ENCODE peak calls at places on chromosomes 11 and 22, in ten cellular contexts. P, D, O, W, H, I, M, G, C and Q are unnamed samples. For H3K36me3 and H3K4me1, the result is how much of the 10 kb centered on the place peaks cover.

GRCh38 chr22:44869196-44869595 is 116.8 kb downstream of the ARHGAP8 start:
- DNase-seq in P (peak), D (no peak), O (no peak), W (no peak), H (no peak), I (no peak), M (peak), G (no peak), C (no peak), Q (no peak)

GRCh38 chr22:25492950-25493790 is 71.3 kb upstream of the GRK3 start:
- DNase-seq in P (no peak), D (no peak), O (no peak), W (no peak), H (no peak), I (no peak), M (no peak), G (no peak), C (no peak), Q (no peak)

GRCh38 chr11:4092031-4092430 is 2.6 kb upstream of the RRM1 start:
- DNase-seq in P (no peak), D (no peak), O (no peak), W (no peak), H (no peak), I (no peak), M (no peak), G (no peak), C (no peak), Q (no peak)

GRCh38 chr11:79244175-79244804 is 196.5 kb downstream of the TENM4 start:
- DNase-seq in P (peak), D (no peak), O (peak), W (no peak), H (no peak), I (no peak), M (no peak), G (no peak), C (no peak), Q (no peak)

GRCh38 chr11:125263268-125263790 is 98.8 kb downstream of the PKNOX2 start:
- DNase-seq in P (peak), D (peak), O (peak), W (no peak), H (peak), I (no peak), M (peak), G (no peak), C (peak), Q (peak)

GRCh38 chr22:42817556-42817955 is 39.5 kb downstream of the ARFGAP3 start:
- DNase-seq in P (no peak), D (no peak), O (no peak), W (no peak), H (no peak), I (no peak), M (no peak), G (no peak), C (no peak), Q (no peak)

GRCh38 chr22:19599004-19599403 is 74.8 kb upstream of the CLDN5 start:
- DNase-seq in P (no peak), D (no peak), O (no peak), W (no peak), H (no peak), I (no peak), M (no peak), G (no peak), C (no peak), Q (no peak)

GRCh38 chr11:129115652-129116585 is 76.2 kb downstream of the ARHGAP32 start:
- DNase-seq in P (peak), D (no peak), O (no peak), W (no peak), H (no peak), I (no peak), M (no peak), G (no peak), C (no peak), Q (no peak)

GRCh38 chr22:28799834-28800307 is 498 bp downstream of the XBP1 start:
- DNase-seq in P (peak), D (peak), O (peak), W (peak), H (peak), I (peak), M (peak), G (no peak), C (peak), Q (peak)

GRCh38 chr11:132604446-132604845 is 927.9 kb downstream of the OPCML start:
- DNase-seq in P (peak), D (no peak), O (no peak), W (no peak), H (no peak), I (no peak), M (no peak), G (no peak), C (no peak), Q (no peak)

GRCh38 chr11:70399681-70400112 is 1.4 kb downstream of the CTTN start:
- DNase-seq in P (peak), D (peak), O (peak), W (peak), H (peak), I (peak), M (peak), G (no peak), C (peak), Q (peak)

GRCh38 chr11:72578541-72578940 is 95.7 kb downstream of the PDE2A start:
- DNase-seq in P (no peak), D (no peak), O (no peak), W (no peak), H (peak), I (no peak), M (no peak), G (no peak), C (no peak), Q (peak)

GRCh38 chr22:42399315-42400271 is 32.6 kb downstream of the NFAM1 start:
- DNase-seq in P (no peak), D (peak), O (no peak), W (no peak), H (peak), I (no peak), M (peak), G (no peak), C (no peak), Q (no peak)

GRCh38 chr11:1009371-1009770 is 27.1 kb downstream of the MUC6 start:
- DNase-seq in P (no peak), D (no peak), O (no peak), W (no peak), H (no peak), I (no peak), M (no peak), G (no peak), C (peak), Q (no peak)

GRCh38 chr11:1012291-1012690 is 24.2 kb downstream of the MUC6 start:
- DNase-seq in P (no peak), D (no peak), O (no peak), W (no peak), H (no peak), I (no peak), M (no peak), G (no peak), C (peak), Q (no peak)

GRCh38 chr11:1010006-1010405 is 26.5 kb downstream of the MUC6 start:
- DNase-seq in P (no peak), D (no peak), O (no peak), W (no peak), H (no peak), I (no peak), M (no peak), G (no peak), C (peak), Q (no peak)

GRCh38 chr11:1011320-1011698 is 25.2 kb downstream of the MUC6 start:
- DNase-seq in P (no peak), D (no peak), O (no peak), W (no peak), H (no peak), I (no peak), M (no peak), G (no peak), C (peak), Q (no peak)

DNA sequence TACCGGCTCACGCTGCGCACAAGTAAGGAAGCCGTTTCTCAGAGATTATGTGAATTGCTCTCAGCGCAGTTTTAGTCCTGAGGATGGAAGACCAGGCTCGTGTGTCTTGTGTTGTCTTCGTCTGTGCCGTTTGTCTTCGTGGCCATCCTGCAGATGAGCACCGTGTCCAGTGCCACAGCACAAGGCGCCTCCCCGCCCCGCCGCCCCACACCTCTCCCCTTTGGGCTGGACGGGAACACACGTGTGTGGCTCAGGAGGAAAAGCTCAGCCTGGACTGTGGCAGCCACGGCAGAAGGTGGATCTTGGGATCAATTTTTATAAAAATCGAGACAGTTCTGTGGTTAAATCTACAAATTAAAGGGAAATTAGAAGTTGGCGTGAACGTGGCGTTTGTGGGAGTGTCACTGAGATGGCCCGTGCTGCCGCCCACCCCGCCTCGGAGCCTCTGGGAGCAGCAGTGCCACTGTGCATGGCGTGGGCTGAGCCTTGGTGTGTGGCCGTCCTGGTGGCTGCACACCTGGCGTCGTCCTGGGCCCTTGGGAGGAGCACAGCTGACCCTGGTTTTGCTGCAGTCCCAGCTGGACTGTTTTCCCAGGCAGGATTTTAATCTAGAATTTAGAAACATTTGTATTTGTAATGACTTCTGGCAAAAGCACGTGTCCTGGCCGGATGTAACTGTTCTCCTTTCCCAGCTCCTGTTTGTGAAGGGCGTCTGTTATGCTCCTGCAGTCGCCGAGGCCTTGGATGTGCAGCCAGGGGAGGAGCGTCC is 25.8 kb downstream of the MUC6 start:
- DNase-seq in P (no peak), D (no peak), O (no peak), W (no peak), H (no peak), I (no peak), M (peak), G (no peak), C (peak), Q (no peak)
- TF ChIP-seq POLR2A in P (no peak), D (no peak), O (no peak), W (no peak), H (no peak), I (no peak), M (no peak), G (no peak), C (no peak), Q (no peak)

GRCh38 chr22:46355996-46356471 is 20.5 kb downstream of the TRMU start:
- DNase-seq in P (no peak), D (no peak), O (no peak), W (no peak), H (peak), I (no peak), M (no peak), G (no peak), C (peak), Q (no peak)
- H3K36me3 ChIP-seq in P (half or more), D (half or more), O (under half), W (under half), H (under half), I (under half), M (under half), G (half or more), C (half or more), Q (under half)

GRCh38 chr11:17649261-17649660 is 70.1 kb upstream of the MYOD1 start:
- DNase-seq in P (no peak), D (no peak), O (no peak), W (no peak), H (no peak), I (no peak), M (no peak), G (no peak), C (no peak), Q (no peak)

GRCh38 chr11:17651061-17651460 is 68.3 kb upstream of the MYOD1 start:
- DNase-seq in P (no peak), D (no peak), O (no peak), W (no peak), H (no peak), I (no peak), M (no peak), G (no peak), C (no peak), Q (no peak)

GRCh38 chr11:17650601-17650911 is 68.8 kb upstream of the MYOD1 start:
- DNase-seq in P (no peak), D (no peak), O (no peak), W (no peak), H (no peak), I (no peak), M (no peak), G (no peak), C (no peak), Q (no peak)

GRCh38 chr11:17648528-17648927 is 70.8 kb upstream of the MYOD1 start:
- DNase-seq in P (no peak), D (no peak), O (no peak), W (no peak), H (no peak), I (no peak), M (no peak), G (no peak), C (no peak), Q (no peak)

DNA sequence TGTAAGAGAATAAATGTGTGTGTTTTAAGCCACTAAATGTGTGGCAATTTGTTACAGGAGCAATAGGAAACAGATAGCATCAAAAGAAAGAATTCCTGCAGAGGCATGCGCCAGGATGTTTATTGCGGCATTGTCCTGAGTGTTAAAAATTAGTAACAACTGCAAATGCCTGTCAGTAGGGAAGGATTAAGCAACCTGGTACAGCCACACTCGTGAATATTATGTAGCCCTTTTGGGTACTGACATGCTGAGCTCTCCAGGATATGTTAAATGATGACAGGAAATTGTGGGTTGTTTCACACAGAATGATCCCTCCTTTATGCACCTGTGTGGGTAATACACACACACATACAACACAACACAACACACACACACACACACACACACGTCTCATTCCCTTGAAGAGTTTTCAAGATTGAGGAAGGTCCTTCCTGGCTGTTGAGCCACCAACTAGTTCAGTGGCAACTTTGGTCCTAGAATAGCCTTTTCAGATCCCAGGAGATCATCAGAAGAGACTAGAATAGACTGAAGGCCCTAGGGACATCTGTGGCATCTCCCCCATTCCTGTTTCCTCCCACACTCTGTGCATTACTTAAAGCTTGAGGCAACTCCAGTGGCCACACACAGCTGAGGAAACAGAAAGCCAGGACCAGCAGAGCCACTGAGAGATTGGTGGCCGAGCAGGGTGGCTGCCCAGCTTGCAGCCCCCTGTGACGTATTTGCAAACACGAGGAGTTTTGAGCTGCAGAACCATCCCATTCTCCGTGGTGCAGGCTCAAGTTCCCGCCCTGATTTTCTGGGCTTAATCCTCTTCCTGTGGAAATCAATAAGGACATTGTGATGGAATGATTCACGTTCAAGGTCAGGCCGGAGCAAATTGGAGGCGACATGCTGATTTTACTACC is 69.4 kb upstream of the MYOD1 start:
- DNase-seq in P (no peak), D (no peak), O (no peak), W (no peak), H (no peak), I (no peak), M (no peak), G (no peak), C (no peak), Q (no peak)
- H3K4me1 ChIP-seq in P (under half), D (under half), O (under half), W (under half), H (under half), I (under half), M (under half), G (under half), C (under half), Q (under half)

GRCh38 chr11:1892558-1892957 is 863 bp upstream of the PRR33 start:
- DNase-seq in P (no peak), D (no peak), O (no peak), W (no peak), H (no peak), I (no peak), M (no peak), G (no peak), C (no peak), Q (no peak)

GRCh38 chr11:1892116-1892515 is 421 bp upstream of the PRR33 start:
- DNase-seq in P (no peak), D (no peak), O (no peak), W (no peak), H (no peak), I (peak), M (no peak), G (no peak), C (no peak), Q (no peak)

GRCh38 chr11:1889941-1890855 is 1.5 kb downstream of the PRR33 start:
- DNase-seq in P (no peak), D (no peak), O (peak), W (no peak), H (no peak), I (peak), M (no peak), G (no peak), C (peak), Q (no peak)

GRCh38 chr11:1891831-1892115 is at the start of gene PRR33:
- DNase-seq in P (no peak), D (no peak), O (no peak), W (no peak), H (no peak), I (no peak), M (no peak), G (no peak), C (no peak), Q (no peak)

DNA sequence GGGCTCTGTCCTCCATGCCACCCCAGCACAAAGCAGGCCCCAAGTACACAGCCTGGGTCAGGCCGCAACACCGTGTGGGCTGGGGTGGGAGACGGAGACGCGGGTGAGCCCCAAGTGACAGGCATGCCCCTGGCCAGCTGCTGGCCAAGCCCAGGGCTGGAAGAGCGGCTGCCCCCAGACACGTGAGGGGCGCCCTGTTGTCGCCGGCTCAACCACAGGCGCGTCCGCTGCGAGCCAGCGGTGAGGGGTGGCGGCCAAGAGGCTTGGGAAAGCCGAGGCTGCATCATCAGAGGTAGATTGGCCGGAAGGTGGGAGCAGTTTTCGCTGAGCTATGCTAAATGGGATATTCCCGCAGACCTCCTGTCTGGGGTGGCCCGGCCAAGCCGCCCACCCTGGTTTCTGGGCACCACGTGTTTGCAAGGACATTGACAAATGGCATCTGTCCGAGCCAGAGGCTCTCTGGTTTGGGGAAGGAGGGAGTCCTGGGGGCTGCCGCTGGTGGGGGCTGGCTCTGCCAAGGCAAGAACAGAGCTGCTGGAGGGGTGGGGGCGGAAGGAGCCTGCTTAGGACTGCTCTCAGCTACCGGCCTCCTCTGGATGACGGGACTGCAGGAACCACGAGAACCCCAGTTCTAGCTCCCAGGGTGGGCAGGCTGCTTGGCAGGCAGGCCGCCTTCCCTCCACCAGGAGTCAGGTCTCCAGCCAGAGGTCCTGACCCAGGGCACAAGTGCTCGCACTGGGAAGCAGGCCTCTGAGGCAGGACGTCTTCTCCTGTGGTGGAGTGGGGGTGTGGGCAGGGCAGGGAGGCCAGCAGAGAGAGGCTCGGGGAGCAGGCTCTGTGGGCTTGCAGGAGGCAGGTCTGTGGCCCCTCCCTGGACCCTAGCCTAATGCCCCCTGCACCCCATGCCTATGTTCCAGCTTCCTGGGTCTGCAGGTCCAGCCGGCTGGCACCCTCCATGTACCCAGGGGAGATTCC is 552 bp downstream of the PRR33 start:
- DNase-seq in P (no peak), D (no peak), O (peak), W (no peak), H (no peak), I (peak), M (no peak), G (no peak), C (peak), Q (peak)
- TF ChIP-seq POLR2A in P (no peak), D (no peak), O (no peak), W (no peak), H (no peak), I (no peak), M (no peak), G (no peak), C (no peak), Q (no peak)

GRCh38 chr11:47247502-47247901 is 1.1 kb downstream of the ACP2 start:
- DNase-seq in P (no peak), D (no peak), O (no peak), W (no peak), H (no peak), I (no peak), M (no peak), G (no peak), C (peak), Q (no peak)

GRCh38 chr11:47243454-47243853 is 5.2 kb downstream of the ACP2 start:
- DNase-seq in P (no peak), D (no peak), O (no peak), W (no peak), H (no peak), I (peak), M (no peak), G (no peak), C (no peak), Q (no peak)

GRCh38 chr11:47242596-47243192 is 5.9 kb downstream of the ACP2 start:
- DNase-seq in P (no peak), D (no peak), O (no peak), W (no peak), H (no peak), I (peak), M (no peak), G (no peak), C (peak), Q (no peak)

GRCh38 chr11:47245586-47246357 is 2.8 kb downstream of the ACP2 start:
- DNase-seq in P (no peak), D (no peak), O (no peak), W (no peak), H (no peak), I (peak), M (no peak), G (no peak), C (no peak), Q (no peak)

DNA sequence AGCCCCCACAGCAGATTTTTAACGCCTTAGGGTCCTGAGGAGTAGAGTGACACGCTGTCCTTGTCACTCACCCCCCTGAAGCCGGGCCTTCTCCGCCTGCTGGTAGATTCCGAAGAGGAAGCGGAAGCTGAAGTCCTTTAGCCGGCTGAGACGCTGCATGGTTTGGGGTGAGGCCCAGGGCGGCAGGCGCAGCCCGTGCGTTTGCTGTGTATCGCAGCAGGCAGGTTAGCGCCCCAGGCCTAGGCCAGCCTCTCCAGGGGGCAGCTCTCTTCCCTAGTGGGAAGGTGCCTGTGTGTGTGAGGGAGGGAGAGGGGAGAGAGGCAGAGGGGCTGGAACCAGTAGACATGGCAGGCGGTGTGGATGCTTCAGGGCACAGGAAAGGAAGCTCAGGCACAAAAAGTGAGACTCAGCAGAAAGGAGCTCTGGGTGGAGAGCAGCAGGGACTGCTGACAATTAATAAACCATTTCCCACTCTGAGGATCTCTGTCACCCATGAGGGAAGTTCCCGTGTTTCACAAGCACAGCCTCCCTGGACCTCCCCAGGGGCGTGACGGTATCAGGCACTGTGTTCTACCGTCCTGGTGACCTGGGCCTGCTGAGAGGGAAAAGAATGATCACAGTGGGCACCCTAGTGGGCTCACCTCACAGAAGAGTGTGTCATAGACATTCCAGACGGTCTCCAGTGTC is 3.8 kb downstream of the ACP2 start:
- DNase-seq in P (no peak), D (no peak), O (no peak), W (no peak), H (peak), I (peak), M (no peak), G (no peak), C (peak), Q (no peak)
- H3K36me3 ChIP-seq in P (under half), D (half or more), O (under half), W (under half), H (under half), I (under half), M (under half), G (under half), C (under half), Q (under half)

GRCh38 chr11:64129403-64129802 is 36.5 kb downstream of the MACROD1 start:
- DNase-seq in P (no peak), D (no peak), O (no peak), W (no peak), H (no peak), I (no peak), M (no peak), G (no peak), C (peak), Q (no peak)
- H3K4me1 ChIP-seq in P (under half), D (under half), O (under half), W (under half), H (under half), I (under half), M (under half), G (under half), C (under half), Q (under half)